ENCODE peak calls at places on chromosomes 1 and 21, in six cellular contexts. V is WTC11, S is A549, A is HepG2, Y is endothelial cell of umbilical vein, C is H1. Z is an unnamed sample.

GRCh38 chr1:213940947-213941346 is 46.8 kb upstream of the PROX1 start:
- DNase-seq in Y (no peak), A (no peak), V (no peak), S (no peak), C (no peak), Z (no peak)

GRCh38 chr1:59262631-59263030 is 34.3 kb upstream of the FGGY start:
- DNase-seq in Y (no peak), C (no peak), S (no peak), V (no peak), A (no peak), Z (no peak)

GRCh38 chr1:209741889-209742288 is 14.0 kb upstream of the TRAF3IP3 start:
- DNase-seq in V (no peak), Y (no peak), S (no peak), C (no peak), A (no peak), Z (no peak)

GRCh38 chr1:246569248-246570238 is 3.3 kb downstream of the CNST start:
- DNase-seq in Y (peak), V (no peak), S (no peak), C (no peak), A (no peak), Z (no peak)

GRCh38 chr1:14443164-14443787 is 155.2 kb upstream of the KAZN start:
- DNase-seq in C (no peak), Y (no peak), V (no peak), S (no peak), A (no peak), Z (peak)

GRCh38 chr1:94017155-94017829 is 103.7 kb downstream of the ABCA4 start:
- DNase-seq in S (no peak), A (no peak), C (no peak), V (no peak), Y (no peak), Z (no peak)

GRCh38 chr1:162422662-162423375 is 10.9 kb upstream of the SH2D1B start:
- DNase-seq in V (no peak), C (no peak), Y (no peak), S (no peak), A (no peak), Z (peak)

GRCh38 chr1:4132525-4133308 is 232.6 kb upstream of the C1orf174 start:
- DNase-seq in Y (no peak), S (no peak), A (no peak), V (no peak), C (no peak), Z (no peak)

GRCh38 chr21:42313501-42313969 is 1.7 kb downstream of the TFF3 start:
- DNase-seq in Y (no peak), C (peak), V (peak), A (peak), S (no peak), Z (no peak)

GRCh38 chr1:115764541-115764940 is 4.0 kb downstream of the CASQ2 start:
- DNase-seq in V (no peak), A (peak), C (no peak), Y (peak), S (peak), Z (peak)

GRCh38 chr1:85220756-85221166 is 19.9 kb upstream of the SYDE2 start:
- DNase-seq in S (no peak), V (no peak), A (no peak), Y (no peak), C (no peak), Z (no peak)

DNA sequence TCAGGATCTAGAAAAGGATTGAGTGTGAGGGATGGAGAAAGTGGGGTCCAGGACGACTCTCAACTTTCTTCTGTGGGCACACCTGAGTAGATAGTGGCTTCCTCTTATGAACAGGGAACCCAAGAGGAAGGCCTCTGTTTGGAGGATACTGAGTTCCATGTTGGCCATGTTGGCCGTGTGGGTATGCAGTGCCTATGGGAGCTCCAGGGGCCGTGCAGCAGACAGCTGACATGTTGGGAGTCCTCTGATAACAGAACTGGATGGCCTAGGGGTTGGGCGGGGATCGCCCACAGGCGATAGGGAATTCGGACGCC is 43.0 kb downstream of the TMEM53 start:
- DNase-seq in Y (no peak), A (no peak), C (no peak), S (no peak), V (no peak), Z (no peak)
- TF ChIP-seq JUN in Y (no peak), A (no peak), C (no peak), S (no peak), V (no peak), Z (no peak)

DNA sequence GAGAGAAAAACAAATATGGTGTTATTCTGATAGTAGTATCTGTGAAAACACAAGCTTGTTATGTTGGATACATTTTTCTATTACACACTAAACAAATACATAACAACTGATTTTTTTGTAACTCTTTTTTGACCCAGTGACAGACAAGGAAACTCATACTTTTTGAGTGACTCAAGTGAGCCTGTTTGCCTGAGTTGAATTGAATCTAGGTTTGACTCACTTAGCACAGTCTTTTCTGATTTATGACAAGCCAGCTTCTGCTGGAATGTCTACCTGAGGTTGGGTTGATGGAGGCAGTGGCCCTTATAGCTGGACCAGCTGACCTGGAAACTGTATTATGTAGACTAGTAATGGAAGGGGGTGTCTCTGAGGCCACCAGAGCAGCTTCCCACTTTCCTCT is 4.3 kb upstream of the CLCA4 start:
- DNase-seq in A (no peak), S (no peak), V (no peak), Y (peak), C (no peak), Z (no peak)
- TF ChIP-seq JUN in A (no peak), S (no peak), V (no peak), Y (no peak), C (no peak), Z (no peak)

GRCh38 chr1:71053758-71054157 is 6.1 kb upstream of the PTGER3 start:
- DNase-seq in S (no peak), Y (no peak), V (no peak), A (no peak), C (no peak), Z (no peak)

GRCh38 chr1:71049951-71050598 is 2.5 kb upstream of the PTGER3 start:
- DNase-seq in S (peak), V (no peak), Y (peak), A (peak), C (no peak), Z (peak)

GRCh38 chr1:71054791-71055190 is 7.2 kb upstream of the PTGER3 start:
- DNase-seq in S (no peak), C (no peak), V (no peak), Y (no peak), A (no peak), Z (no peak)

GRCh38 chr1:71054281-71054731 is 6.7 kb upstream of the PTGER3 start:
- DNase-seq in V (no peak), Y (no peak), C (no peak), A (no peak), S (no peak), Z (no peak)

GRCh38 chr1:71053146-71053545 is 5.5 kb upstream of the PTGER3 start:
- DNase-seq in V (no peak), C (no peak), Y (no peak), S (no peak), A (no peak), Z (no peak)
- TF ChIP-seq JUN in V (no peak), C (no peak), Y (no peak), S (no peak), A (no peak), Z (no peak)

GRCh38 chr1:111221276-111221632 is 6.3 kb upstream of the CHI3L2 start:
- DNase-seq in C (no peak), V (no peak), A (no peak), S (no peak), Y (no peak), Z (no peak)

GRCh38 chr1:111220302-111220890 is 7.1 kb upstream of the CHI3L2 start:
- DNase-seq in A (no peak), V (no peak), S (no peak), Y (no peak), C (no peak), Z (no peak)

GRCh38 chr1:111223126-111223443 is 4.4 kb upstream of the CHI3L2 start:
- DNase-seq in Y (no peak), C (no peak), V (no peak), A (no peak), S (no peak), Z (no peak)

GRCh38 chr1:111221633-111222286 is 5.8 kb upstream of the CHI3L2 start:
- DNase-seq in V (no peak), A (no peak), S (no peak), Y (no peak), C (no peak), Z (peak)

GRCh38 chr1:111222308-111223125 is 5.0 kb upstream of the CHI3L2 start:
- DNase-seq in Y (peak), C (peak), A (peak), V (peak), S (peak), Z (peak)
- TF ChIP-seq JUN in Y (no peak), C (no peak), A (no peak), V (no peak), S (no peak), Z (no peak)

DNA sequence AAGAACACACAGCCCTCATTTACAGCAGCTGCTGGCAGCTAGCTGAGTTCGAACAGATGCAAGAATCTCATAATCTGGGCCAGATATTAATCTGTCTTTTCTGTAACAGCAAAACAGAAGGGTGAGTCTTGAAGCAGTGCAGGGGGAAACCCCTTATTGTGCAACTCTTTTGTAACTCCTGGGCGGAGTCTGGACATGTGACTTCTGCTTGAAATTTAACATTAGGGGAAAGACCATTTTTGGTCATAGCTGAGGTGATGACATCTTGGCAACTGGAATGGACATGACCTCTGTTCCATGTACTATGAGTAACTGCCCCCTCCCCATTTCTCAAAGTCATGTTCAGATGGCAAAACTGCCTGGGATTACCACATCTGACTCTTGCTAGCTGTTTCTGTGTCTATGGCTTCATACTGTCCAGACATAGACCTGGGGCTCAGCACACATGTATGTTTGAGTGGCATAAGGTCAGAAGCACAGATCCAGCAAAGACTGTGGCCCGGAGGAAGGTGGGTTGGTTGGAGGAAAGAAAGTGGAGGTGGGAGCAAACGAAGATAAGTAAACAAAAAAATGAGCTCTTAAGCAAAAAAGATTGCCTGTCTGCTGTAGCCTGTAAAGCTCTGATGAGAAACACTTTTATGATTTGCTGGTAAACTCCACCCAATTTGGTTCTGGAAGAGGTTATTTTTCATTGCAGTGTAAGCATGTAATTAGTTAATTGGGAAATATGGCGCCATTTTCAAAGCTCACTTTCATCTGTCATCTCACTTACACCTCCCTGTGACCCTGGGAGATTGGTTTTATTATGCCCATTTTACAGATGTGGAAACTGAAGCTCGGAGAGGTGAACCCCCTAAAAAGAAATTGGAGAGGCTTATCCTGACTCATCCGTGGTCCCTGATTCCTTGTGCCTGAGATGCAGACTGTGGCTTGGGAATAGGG is 26.1 kb downstream of the ETS2 start:
- DNase-seq in C (no peak), Y (peak), A (peak), S (no peak), V (no peak), Z (no peak)
- TF ChIP-seq JUN in C (no peak), Y (no peak), A (peak), S (no peak), V (no peak), Z (no peak)